ENCODE peak calls at places on chromosomes 11 and 22, in seven cellular contexts. P is HCT116, R is HepG2, S is upper lobe of left lung, C is GM23338, Y is K562, B is GM12878. V is an unnamed sample.
A peak's percentile ranks its signal among the peaks of the same experiment; 100 is the strongest.

GRCh38 chr11:119895981-119896380 is 167.0 kb upstream of the NECTIN1 start:
- ATAC-seq in Y (no peak), P (no peak), R (no peak), C (no peak), S (no peak), B (peak; percentile 71), V (no peak)

GRCh38 chr11:126341760-126342161 is 13.7 kb upstream of the ST3GAL4 start:
- ATAC-seq in B (no peak), C (no peak), Y (peak; percentile 7), S (no peak), P (peak; percentile 75), R (no peak), V (no peak)

GRCh38 chr11:72844356-72844755 is 30.1 kb downstream of the ATG16L2 start:
- ATAC-seq in C (no peak), Y (no peak), S (no peak), P (no peak), B (no peak), R (no peak), V (no peak)

GRCh38 chr11:124863137-124863825 is 2.0 kb upstream of the ROBO3 start:
- ATAC-seq in S (peak; percentile 12), B (no peak), P (peak; percentile 56), C (peak; percentile 18), Y (peak; percentile 26), R (peak; percentile 27), V (peak; percentile 60)

GRCh38 chr11:68337399-68337835 is 25.0 kb downstream of the LRP5 start:
- ATAC-seq in R (no peak), S (no peak), P (no peak), C (no peak), B (no peak), Y (no peak), V (no peak)

GRCh38 chr11:76524919-76525318 is 80.1 kb downstream of the EMSY start:
- ATAC-seq in S (no peak), R (no peak), Y (no peak), B (no peak), C (no peak), P (peak; percentile 81), V (peak; percentile 63)

GRCh38 chr11:35463211-35463810 is 44.0 kb upstream of the SLC1A2 start:
- ATAC-seq in Y (no peak), S (no peak), B (no peak), P (no peak), R (no peak), C (peak; percentile 68), V (no peak)

GRCh38 chr11:114259124-114259526 is 37.1 kb upstream of the NNMT start:
- ATAC-seq in B (no peak), P (no peak), S (no peak), C (no peak), R (no peak), Y (no peak), V (peak; percentile 16)

GRCh38 chr22:32649515-32650200 is 151.8 kb upstream of the TIMP3 start:
- ATAC-seq in Y (peak; percentile 86), P (no peak), B (no peak), S (no peak), C (no peak), R (no peak), V (peak; percentile 81)

GRCh38 chr22:37187552-37187890 is 526 bp downstream of the C1QTNF6 start:
- ATAC-seq in Y (no peak), P (peak; percentile 20), R (no peak), B (no peak), S (no peak), C (peak; percentile 8), V (peak; percentile 49)

GRCh38 chr11:119065369-119065768 is 2.2 kb upstream of the VPS11 start:
- ATAC-seq in R (peak; percentile 60), B (peak; percentile 71), S (no peak), C (peak; percentile 59), P (peak; percentile 64), Y (peak; percentile 71), V (no peak)

GRCh38 chr11:2961080-2961479 is 31.0 kb downstream of the NAP1L4 start:
- ATAC-seq in C (peak; percentile 82), B (no peak), P (no peak), R (no peak), Y (no peak), S (no peak), V (no peak)

GRCh38 chr11:9571766-9572120 is 1.7 kb upstream of the WEE1 start:
- ATAC-seq in Y (no peak), R (no peak), P (no peak), S (no peak), C (no peak), B (no peak), V (no peak)

GRCh38 chr11:9717040-9717357 is 53.1 kb downstream of the SWAP70 start:
- ATAC-seq in S (no peak), R (no peak), Y (no peak), C (no peak), B (no peak), P (no peak), V (no peak)

GRCh38 chr11:95388086-95388485 is 157.1 kb upstream of the SESN3 start:
- ATAC-seq in S (no peak), R (peak; percentile 49), B (no peak), Y (no peak), P (no peak), C (no peak), V (no peak)

GRCh38 chr22:35611200-35611890 is 5.8 kb downstream of the MB start:
- ATAC-seq in S (no peak), C (no peak), P (no peak), Y (no peak), B (peak; percentile 51), R (peak; percentile 25), V (no peak)

GRCh38 chr22:19845369-19845722 is 9.3 kb downstream of the GNB1L start:
- ATAC-seq in S (no peak), C (peak; percentile 69), P (no peak), B (no peak), Y (peak; percentile 2), R (no peak), V (no peak)

GRCh38 chr11:90222152-90222458 is 744 bp downstream of the CHORDC1 start:
- ATAC-seq in P (no peak), R (peak; percentile 67), Y (peak; percentile 57), B (peak; percentile 32), S (no peak), C (peak; percentile 30), V (no peak)

GRCh38 chr11:67027943-67028542 is 5.1 kb downstream of the SYT12 start:
- ATAC-seq in C (no peak), B (peak; percentile 91), P (no peak), S (no peak), Y (no peak), R (no peak), V (no peak)

GRCh38 chr11:106063009-106063408 is 14.1 kb downstream of the KBTBD3 start:
- ATAC-seq in B (peak; percentile 89), S (no peak), C (no peak), R (no peak), P (no peak), Y (no peak), V (no peak)

GRCh38 chr11:68373810-68374501 is 61.6 kb downstream of the LRP5 start:
- ATAC-seq in P (no peak), C (no peak), Y (no peak), B (no peak), S (no peak), R (peak; percentile 77), V (peak; percentile 37)

GRCh38 chr11:34165786-34166557 is 60.5 kb downstream of the NAT10 start:
- ATAC-seq in C (peak; percentile 73), S (no peak), P (peak; percentile 53), Y (peak; percentile 65), R (no peak), B (no peak), V (no peak)

GRCh38 chr11:112554586-112554985 is 293.9 kb upstream of the PLET1 start:
- ATAC-seq in R (no peak), S (no peak), B (no peak), Y (no peak), C (no peak), P (no peak), V (no peak)

GRCh38 chr11:113562576-113562975 is 87.4 kb upstream of the DRD2 start:
- ATAC-seq in P (no peak), B (no peak), Y (no peak), C (no peak), R (no peak), S (no peak), V (no peak)

GRCh38 chr22:29138556-29138955 is 65.7 kb downstream of the KREMEN1 start:
- ATAC-seq in Y (no peak), P (no peak), B (no peak), R (no peak), S (no peak), C (no peak), V (no peak)
- TF ChIP-seq POLR2AphosphoS5 in Y (no peak), P (no peak), B (no peak), R (no peak), S (no peak), C (no peak), V (no peak)

DNA sequence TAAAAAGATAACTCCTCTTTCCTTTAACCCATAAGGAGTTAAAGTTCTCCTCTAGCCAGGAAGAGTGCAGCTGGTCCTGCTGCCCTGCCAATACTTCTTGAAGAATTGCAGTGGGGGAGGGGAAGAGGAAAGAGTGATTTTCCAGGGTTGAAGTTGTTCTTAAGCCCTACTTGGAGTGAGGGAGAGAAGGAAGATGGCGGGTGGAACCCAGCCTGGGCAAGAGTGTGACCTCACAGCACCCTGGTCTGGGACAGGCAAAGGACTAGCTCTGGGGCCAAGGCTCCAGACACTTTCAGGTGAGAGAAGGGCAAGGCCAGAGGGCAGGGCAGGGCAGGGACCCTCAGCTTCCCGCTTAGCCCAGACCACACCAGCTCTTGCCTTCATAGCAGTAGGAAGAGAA is 6.6 kb downstream of the TNKS1BP1 start:
- ATAC-seq in C (no peak), B (no peak), R (no peak), S (no peak), Y (no peak), P (no peak), V (no peak)
- H3K4me1 ChIP-seq in C (peaks cover 29% of the 10 kb centered on the region), B (no peaks in the 10 kb centered on the region), R (peaks cover 39% of the 10 kb centered on the region), S (peaks cover 72% of the 10 kb centered on the region), Y (peaks cover 41% of the 10 kb centered on the region), P (peaks cover 21% of the 10 kb centered on the region), V (peaks cover 71% of the 10 kb centered on the region)

DNA sequence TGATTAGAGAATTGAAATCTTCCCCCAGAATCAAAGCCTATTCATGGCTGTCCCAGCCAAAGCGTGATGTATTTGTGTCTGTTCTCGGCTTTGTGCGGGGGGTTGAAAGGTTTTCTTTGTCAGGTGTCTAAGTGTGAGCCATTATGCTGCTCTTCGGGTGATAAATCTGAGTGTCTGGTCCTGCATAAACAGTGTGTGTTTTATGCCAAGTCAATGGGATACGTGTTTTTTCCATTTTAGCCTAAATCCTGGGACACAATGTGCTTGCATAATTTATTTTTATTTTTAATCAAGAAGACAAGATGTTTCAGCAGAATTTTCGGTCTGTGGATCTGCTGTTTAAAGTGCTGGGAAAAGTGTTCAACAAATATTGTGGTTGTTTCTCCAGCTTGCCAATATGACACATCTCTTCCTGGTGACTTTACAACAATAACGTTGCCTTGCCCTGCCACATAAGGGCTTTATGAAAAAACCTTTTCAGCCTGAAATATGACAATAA is 267.7 kb downstream of the TBC1D22A start:
- ATAC-seq in P (no peak), R (no peak), Y (no peak), S (no peak), B (no peak), C (no peak), V (peak; percentile 26)
- TF ChIP-seq POLR2AphosphoS5 in P (no peak), R (no peak), Y (no peak), S (no peak), B (no peak), C (no peak), V (peak; percentile 30)

DNA sequence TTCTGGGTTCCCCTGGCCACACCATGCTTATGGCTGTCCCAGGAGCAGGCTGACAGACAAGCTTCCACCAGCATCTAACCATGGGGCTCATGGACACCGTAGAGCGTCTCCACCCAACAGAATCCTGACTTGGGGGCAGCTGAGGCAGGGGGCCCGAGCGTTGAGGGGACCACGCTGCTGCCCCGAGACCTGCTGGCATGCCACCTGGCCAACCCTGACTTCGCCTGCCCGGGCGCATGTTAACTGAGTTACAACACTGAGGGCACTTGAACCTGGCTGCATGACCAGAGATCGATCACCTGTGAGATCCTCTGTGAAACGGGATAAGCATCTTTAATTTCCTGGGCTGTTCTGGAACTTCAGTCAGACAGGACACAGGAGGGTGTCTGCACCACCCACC is 13.7 kb downstream of the PPM1F start:
- ATAC-seq in R (peak; percentile 18), C (peak; percentile 2), S (no peak), Y (peak; percentile 10), P (no peak), B (peak; percentile 5), V (no peak)
- H3K4me1 ChIP-seq in R (peaks cover 18% of the 10 kb centered on the region), C (no peaks in the 10 kb centered on the region), S (peaks cover 81% of the 10 kb centered on the region), Y (peaks cover 52% of the 10 kb centered on the region), P (peaks cover 26% of the 10 kb centered on the region), B (peaks cover 16% of the 10 kb centered on the region), V (peaks cover 89% of the 10 kb centered on the region)

V was measured in gastroesophageal sphincter.